ENCODE peak calls at places on chromosomes 13 and 19, in five cellular contexts. One of them, this sample, is unnamed.

GRCh38 chr13:67229438-67230242 is 496 bp downstream of the PCDH9 start:
- DNase-seq in NCI-H1694: no peak
- DNase-seq in left cardiac atrium: no peak
- DNase-seq in COR-L47: peak
- DNase-seq in RWPE1: no peak
- DNase-seq in this sample: peak

GRCh38 chr19:6744381-6745288 is 5.2 kb downstream of the TRIP10 start:
- DNase-seq in NCI-H1694: no peak
- DNase-seq in left cardiac atrium: peak
- DNase-seq in COR-L47: no peak
- DNase-seq in RWPE1: peak
- DNase-seq in this sample: no peak

GRCh38 chr19:31329819-31330218 is 19.4 kb downstream of the TSHZ3 start:
- DNase-seq in NCI-H1694: no peak
- DNase-seq in left cardiac atrium: no peak
- DNase-seq in COR-L47: no peak
- DNase-seq in RWPE1: no peak
- DNase-seq in this sample: no peak

GRCh38 chr19:6697291-6697690 is 23.2 kb downstream of the C3 start:
- DNase-seq in NCI-H1694: no peak
- DNase-seq in left cardiac atrium: no peak
- DNase-seq in COR-L47: no peak
- DNase-seq in RWPE1: no peak
- DNase-seq in this sample: no peak

GRCh38 chr19:40217921-40218890 is at the start of gene TTC9B:
- DNase-seq in NCI-H1694: no peak
- DNase-seq in left cardiac atrium: no peak
- DNase-seq in COR-L47: no peak
- DNase-seq in RWPE1: no peak
- DNase-seq in this sample: no peak

GRCh38 chr13:20340759-20341161 is 108.6 kb upstream of the GJB6 start:
- DNase-seq in NCI-H1694: no peak
- DNase-seq in left cardiac atrium: no peak
- DNase-seq in COR-L47: peak
- DNase-seq in RWPE1: peak
- DNase-seq in this sample: no peak

GRCh38 chr13:42176286-42176685 is 95.7 kb upstream of the AKAP11 start:
- DNase-seq in NCI-H1694: no peak
- DNase-seq in left cardiac atrium: no peak
- DNase-seq in COR-L47: no peak
- DNase-seq in RWPE1: no peak
- DNase-seq in this sample: peak

GRCh38 chr13:66803759-66804456 is 426.2 kb downstream of the PCDH9 start:
- DNase-seq in NCI-H1694: peak
- DNase-seq in left cardiac atrium: no peak
- DNase-seq in COR-L47: peak
- DNase-seq in RWPE1: no peak
- DNase-seq in this sample: no peak

GRCh38 chr19:55901369-55902079 is 30.6 kb downstream of the NLRP13 start:
- DNase-seq in NCI-H1694: no peak
- DNase-seq in left cardiac atrium: no peak
- DNase-seq in COR-L47: no peak
- DNase-seq in RWPE1: no peak
- DNase-seq in this sample: no peak

GRCh38 chr19:31439270-31439573 is 90.0 kb upstream of the TSHZ3 start:
- DNase-seq in NCI-H1694: no peak
- DNase-seq in left cardiac atrium: no peak
- DNase-seq in COR-L47: no peak
- DNase-seq in RWPE1: no peak
- DNase-seq in this sample: no peak

GRCh38 chr19:42345191-42345812 is 19.9 kb downstream of the MEGF8 start:
- DNase-seq in NCI-H1694: no peak
- DNase-seq in left cardiac atrium: no peak
- DNase-seq in COR-L47: no peak
- DNase-seq in RWPE1: no peak
- DNase-seq in this sample: no peak

GRCh38 chr19:40539070-40539469 is 37.6 kb upstream of the SHKBP1 start:
- DNase-seq in NCI-H1694: no peak
- DNase-seq in left cardiac atrium: no peak
- DNase-seq in COR-L47: no peak
- DNase-seq in RWPE1: no peak
- DNase-seq in this sample: no peak

GRCh38 chr13:77565635-77566034 is 30.1 kb downstream of the SCEL start:
- DNase-seq in NCI-H1694: peak
- DNase-seq in left cardiac atrium: no peak
- DNase-seq in COR-L47: peak
- DNase-seq in RWPE1: peak
- DNase-seq in this sample: no peak

GRCh38 chr13:31614073-31614472 is 125.3 kb upstream of the RXFP2 start:
- DNase-seq in NCI-H1694: no peak
- DNase-seq in left cardiac atrium: no peak
- DNase-seq in COR-L47: no peak
- DNase-seq in RWPE1: no peak
- DNase-seq in this sample: no peak

GRCh38 chr13:106205871-106206270 is 329.6 kb downstream of the EFNB2 start:
- DNase-seq in NCI-H1694: no peak
- DNase-seq in left cardiac atrium: no peak
- DNase-seq in COR-L47: no peak
- DNase-seq in RWPE1: no peak
- DNase-seq in this sample: no peak

GRCh38 chr19:38321646-38322323 is 2.1 kb downstream of the KCNK6 start:
- DNase-seq in NCI-H1694: no peak
- DNase-seq in left cardiac atrium: peak
- DNase-seq in COR-L47: no peak
- DNase-seq in RWPE1: peak
- DNase-seq in this sample: no peak

GRCh38 chr13:34164585-34164984 is 346.6 kb downstream of the RFC3 start:
- DNase-seq in NCI-H1694: no peak
- DNase-seq in left cardiac atrium: no peak
- DNase-seq in COR-L47: no peak
- DNase-seq in RWPE1: no peak
- DNase-seq in this sample: no peak

GRCh38 chr19:844300-844971 is 3.6 kb downstream of the PRTN3 start:
- DNase-seq in NCI-H1694: no peak
- DNase-seq in left cardiac atrium: no peak
- DNase-seq in COR-L47: no peak
- DNase-seq in RWPE1: no peak
- DNase-seq in this sample: no peak

GRCh38 chr19:11423164-11423803 is 4.2 kb upstream of the RGL3 start:
- DNase-seq in NCI-H1694: no peak
- DNase-seq in left cardiac atrium: no peak
- DNase-seq in COR-L47: no peak
- DNase-seq in RWPE1: no peak
- DNase-seq in this sample: no peak

GRCh38 chr13:98207411-98207810 is 30.3 kb upstream of the RNF113B start:
- DNase-seq in NCI-H1694: no peak
- DNase-seq in left cardiac atrium: no peak
- DNase-seq in COR-L47: no peak
- DNase-seq in RWPE1: no peak
- DNase-seq in this sample: no peak

GRCh38 chr13:111494641-111495040 is 174.2 kb downstream of the TEX29 start:
- DNase-seq in NCI-H1694: no peak
- DNase-seq in left cardiac atrium: no peak
- DNase-seq in COR-L47: no peak
- DNase-seq in RWPE1: no peak
- DNase-seq in this sample: no peak

GRCh38 chr13:20525144-20525600 is 485 bp downstream of the CRYL1 start:
- DNase-seq in NCI-H1694: no peak
- DNase-seq in left cardiac atrium: peak
- DNase-seq in COR-L47: peak
- DNase-seq in RWPE1: no peak
- DNase-seq in this sample: no peak

GRCh38 chr19:35142531-35143230 is 374 bp upstream of the FXYD7 start:
- DNase-seq in NCI-H1694: peak
- DNase-seq in left cardiac atrium: peak
- DNase-seq in COR-L47: peak
- DNase-seq in RWPE1: peak
- DNase-seq in this sample: peak

GRCh38 chr19:11096210-11096841 is 7.1 kb downstream of the LDLR start:
- DNase-seq in NCI-H1694: no peak
- DNase-seq in left cardiac atrium: peak
- DNase-seq in COR-L47: no peak
- DNase-seq in RWPE1: no peak
- DNase-seq in this sample: no peak

GRCh38 chr13:101660711-101661110 is 208.2 kb downstream of the ITGBL1 start:
- DNase-seq in NCI-H1694: no peak
- DNase-seq in left cardiac atrium: no peak
- DNase-seq in COR-L47: no peak
- DNase-seq in RWPE1: no peak
- DNase-seq in this sample: no peak

GRCh38 chr19:3208317-3209207 is 15.9 kb upstream of the CELF5 start:
- DNase-seq in NCI-H1694: no peak
- DNase-seq in left cardiac atrium: peak
- DNase-seq in COR-L47: no peak
- DNase-seq in RWPE1: no peak
- DNase-seq in this sample: no peak

GRCh38 chr13:113442354-113442984 is 10.8 kb downstream of the ADPRHL1 start:
- DNase-seq in NCI-H1694: no peak
- DNase-seq in left cardiac atrium: no peak
- DNase-seq in COR-L47: no peak
- DNase-seq in RWPE1: no peak
- DNase-seq in this sample: no peak

GRCh38 chr13:100423375-100423774 is 165.2 kb downstream of the GGACT start:
- DNase-seq in NCI-H1694: no peak
- DNase-seq in left cardiac atrium: no peak
- DNase-seq in COR-L47: no peak
- DNase-seq in RWPE1: no peak
- DNase-seq in this sample: no peak

GRCh38 chr19:9057505-9058258 is 29.2 kb upstream of the OR1M1 start:
- DNase-seq in NCI-H1694: no peak
- DNase-seq in left cardiac atrium: no peak
- DNase-seq in COR-L47: no peak
- DNase-seq in RWPE1: no peak
- DNase-seq in this sample: no peak

GRCh38 chr19:16244091-16244490 is 46.4 kb downstream of the AP1M1 start:
- DNase-seq in NCI-H1694: no peak
- DNase-seq in left cardiac atrium: no peak
- DNase-seq in COR-L47: no peak
- DNase-seq in RWPE1: no peak
- DNase-seq in this sample: no peak

GRCh38 chr13:47112205-47112896 is 215.5 kb upstream of the HTR2A start:
- DNase-seq in NCI-H1694: no peak
- DNase-seq in left cardiac atrium: no peak
- DNase-seq in COR-L47: no peak
- DNase-seq in RWPE1: peak
- DNase-seq in this sample: no peak

GRCh38 chr19:13154911-13155471 is 4.8 kb downstream of the IER2 start:
- DNase-seq in NCI-H1694: no peak
- DNase-seq in left cardiac atrium: peak
- DNase-seq in COR-L47: peak
- DNase-seq in RWPE1: peak
- DNase-seq in this sample: peak

GRCh38 chr19:55080915-55081772 is 5.5 kb downstream of the EPS8L1 start:
- DNase-seq in NCI-H1694: peak
- DNase-seq in left cardiac atrium: peak
- DNase-seq in COR-L47: no peak
- DNase-seq in RWPE1: peak
- DNase-seq in this sample: no peak

GRCh38 chr19:7718668-7719067 is 13.2 kb downstream of the CLEC4G start:
- DNase-seq in NCI-H1694: no peak
- DNase-seq in left cardiac atrium: no peak
- DNase-seq in COR-L47: no peak
- DNase-seq in RWPE1: no peak
- DNase-seq in this sample: no peak

GRCh38 chr13:51331354-51331861 is 8.1 kb upstream of the SERPINE3 start:
- DNase-seq in NCI-H1694: no peak
- DNase-seq in left cardiac atrium: no peak
- DNase-seq in COR-L47: no peak
- DNase-seq in RWPE1: no peak
- DNase-seq in this sample: no peak

GRCh38 chr13:95783747-95784146 is 106.8 kb downstream of the DNAJC3 start:
- DNase-seq in NCI-H1694: no peak
- DNase-seq in left cardiac atrium: no peak
- DNase-seq in COR-L47: no peak
- DNase-seq in RWPE1: no peak
- DNase-seq in this sample: no peak

GRCh38 chr13:90801621-90802020 is 545.9 kb upstream of the MIR17HG start:
- DNase-seq in NCI-H1694: no peak
- DNase-seq in left cardiac atrium: no peak
- DNase-seq in COR-L47: no peak
- DNase-seq in RWPE1: no peak
- DNase-seq in this sample: no peak

This sample was measured in DND-41.